ENCODE peak calls at places on chromosomes 16 and 17, in six cellular contexts. I is psoas muscle; N is NAMALWA; A is memory B cell; H is NCI-H1436; Y is effector memory CD8-positive, alpha-beta T cell. M is an unnamed sample.

GRCh38 chr17:64074704-64075484 is 54.5 kb upstream of the ICAM2 start:
- DNase-seq in I (no peak), N (no peak), A (no peak), H (no peak), Y (no peak), M (peak)

GRCh38 chr16:72783716-72784320 is 264.1 kb downstream of the ZFHX3 start:
- DNase-seq in I (no peak), N (no peak), A (no peak), H (no peak), Y (no peak), M (no peak)

GRCh38 chr16:57537596-57538234 is 1.3 kb upstream of the CCDC102A start:
- DNase-seq in I (no peak), N (peak), A (no peak), H (no peak), Y (no peak), M (no peak)

GRCh38 chr17:77497578-77497934 is 356.8 kb downstream of the SEC14L1 start:
- DNase-seq in I (no peak), N (no peak), A (no peak), H (no peak), Y (no peak), M (no peak)

GRCh38 chr16:77169650-77170236 is 21.2 kb upstream of the MON1B start:
- DNase-seq in I (no peak), N (peak), A (peak), H (peak), Y (peak), M (peak)

GRCh38 chr16:74666425-74667214 is at the start of gene RFWD3:
- DNase-seq in I (peak), N (peak), A (peak), H (peak), Y (peak), M (peak)

GRCh38 chr17:77691216-77692085 is 267.1 kb upstream of the TNRC6C start:
- DNase-seq in I (no peak), N (peak), A (no peak), H (no peak), Y (no peak), M (no peak)

GRCh38 chr17:9522074-9522473 is 53.5 kb downstream of the STX8 start:
- DNase-seq in I (no peak), N (peak), A (no peak), H (peak), Y (no peak), M (peak)

GRCh38 chr17:80270104-80270503 is 9.5 kb downstream of the RNF213 start:
- DNase-seq in I (no peak), N (no peak), A (no peak), H (no peak), Y (no peak), M (no peak)